ENCODE peak calls at places on chromosomes 6 and 20, in four cellular contexts. I, P, D and S are unnamed samples.
A peak's percentile ranks its signal among the peaks of the same experiment; 100 is the strongest.

GRCh38 chr6:34581561-34581920 is 25.4 kb upstream of the SPDEF start:
- DNase-seq in I (peak; percentile 23), P (no peak), D (no peak), S (no peak)

GRCh38 chr6:31120151-31120915 is at the start of gene CDSN:
- DNase-seq in I (no peak), P (no peak), D (no peak), S (no peak)

GRCh38 chr6:110326609-110327008 is 31.5 kb downstream of the METTL24 start:
- DNase-seq in I (no peak), P (no peak), D (no peak), S (no peak)

GRCh38 chr6:141117869-141118268 is 1014.9 kb upstream of the GJE1 start:
- DNase-seq in I (no peak), P (no peak), D (peak; percentile 50), S (peak; percentile 62)

GRCh38 chr6:150403458-150404245 is 34.8 kb downstream of the IYD start:
- DNase-seq in I (no peak), P (peak; percentile 83), D (peak; percentile 97), S (peak; percentile 96)

GRCh38 chr6:91659881-91660280 is 1073.0 kb upstream of the MAP3K7 start:
- DNase-seq in I (no peak), P (no peak), D (no peak), S (no peak)

GRCh38 chr6:30013296-30013922 is 47.7 kb upstream of the POLR1H start:
- DNase-seq in I (no peak), P (no peak), D (peak; percentile 12), S (peak; percentile 7)

GRCh38 chr20:10337291-10337690 is 96.7 kb downstream of the MKKS start:
- DNase-seq in I (no peak), P (no peak), D (peak; percentile 33), S (no peak)

GRCh38 chr6:22910370-22910769 is 341.0 kb downstream of the HDGFL1 start:
- DNase-seq in I (no peak), P (no peak), D (no peak), S (no peak)

GRCh38 chr6:117890172-117890571 is 16.9 kb upstream of the SLC35F1 start:
- DNase-seq in I (no peak), P (no peak), D (no peak), S (no peak)

GRCh38 chr6:146433881-146434741 is 109.5 kb upstream of the RAB32 start:
- DNase-seq in I (peak; percentile 50), P (no peak), D (peak; percentile 16), S (peak; percentile 22)
- H3K4me3 ChIP-seq in I (peak overlapping the region; percentile 46), P (peak overlapping the region; percentile 21), D (peak overlapping the region; percentile 43), S (peak overlapping the region; percentile 59)

DNA sequence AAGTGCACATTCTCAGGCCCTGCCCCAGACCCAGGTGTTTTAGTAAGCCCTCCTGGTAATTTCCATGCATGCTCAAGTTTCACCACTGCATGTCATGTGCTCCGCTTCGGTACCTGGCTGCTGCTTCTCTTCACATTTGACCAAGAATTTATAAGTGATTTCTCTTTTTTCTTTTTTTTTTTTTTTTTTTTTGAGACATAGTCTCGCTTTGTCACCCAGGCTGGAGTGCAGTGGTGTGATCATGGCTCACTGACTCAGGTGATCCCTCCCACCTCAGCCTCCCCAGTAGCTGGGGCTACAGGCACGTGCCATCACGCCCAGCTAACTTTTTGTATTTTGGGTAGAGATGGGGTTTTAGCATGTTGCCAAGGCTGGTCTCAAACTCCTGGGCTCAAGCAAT is 16.0 kb downstream of the TM9SF4 start:
- DNase-seq in I (no peak), P (no peak), D (no peak), S (no peak)
- H3K4me3 ChIP-seq in I (no peak overlapping the region), P (no peak overlapping the region), D (no peak overlapping the region), S (no peak overlapping the region)

GRCh38 chr20:18728165-18728866 is 85.3 kb upstream of the SCP2D1 start:
- DNase-seq in I (no peak), P (no peak), D (no peak), S (no peak)
- H3K4me3 ChIP-seq in I (no peak overlapping the region), P (no peak overlapping the region), D (no peak overlapping the region), S (no peak overlapping the region)

GRCh38 chr20:6767166-6767535 is 335 bp upstream of the BMP2 start:
- DNase-seq in I (no peak), P (no peak), D (peak; percentile 22), S (no peak)
- H3K4me3 ChIP-seq in I (peak overlapping the region; percentile 84), P (peak overlapping the region; percentile 77), D (peak overlapping the region; percentile 73), S (peak overlapping the region; percentile 86)

GRCh38 chr20:50146732-50147662 is 6.5 kb downstream of the PEDS1 start:
- DNase-seq in I (peak; percentile 69), P (peak; percentile 43), D (no peak), S (peak; percentile 30)

GRCh38 chr20:50142812-50143211 is 10.7 kb downstream of the PEDS1 start:
- DNase-seq in I (no peak), P (no peak), D (no peak), S (no peak)

GRCh38 chr20:50144362-50144761 is 9.2 kb downstream of the PEDS1 start:
- DNase-seq in I (no peak), P (peak; percentile 99), D (peak; percentile 98), S (peak; percentile 99)

GRCh38 chr20:50149481-50150254 is 3.9 kb downstream of the PEDS1 start:
- DNase-seq in I (no peak), P (no peak), D (no peak), S (no peak)

DNA sequence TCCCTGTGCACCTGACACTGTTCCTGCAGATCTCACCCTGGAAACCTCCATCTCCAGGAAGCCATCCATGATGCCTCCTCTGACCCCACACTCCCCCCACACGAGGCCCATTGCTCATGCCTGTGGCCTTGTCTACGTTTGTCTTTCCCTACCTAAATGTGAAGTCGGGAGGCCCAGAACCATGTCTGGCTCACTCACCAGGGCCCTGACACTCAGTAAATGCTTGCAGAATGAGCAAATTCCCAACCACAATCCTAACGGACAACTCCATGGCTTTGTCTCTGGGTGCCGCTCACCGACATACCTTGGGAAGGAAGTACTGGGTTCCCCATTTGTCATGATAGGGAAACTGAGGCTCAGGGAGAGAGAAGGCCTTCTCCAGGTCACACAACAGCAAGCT is 7.3 kb downstream of the PEDS1 start:
- DNase-seq in I (no peak), P (peak; percentile 53), D (no peak), S (no peak)
- H3K4me3 ChIP-seq in I (peak overlapping the region; percentile 26), P (no peak overlapping the region), D (no peak overlapping the region), S (no peak overlapping the region)

GRCh38 chr6:145893586-145893985 is 70.6 kb downstream of the SHPRH start:
- DNase-seq in I (no peak), P (no peak), D (no peak), S (no peak)
- H3K4me3 ChIP-seq in I (no peak overlapping the region), P (no peak overlapping the region), D (no peak overlapping the region), S (no peak overlapping the region)

GRCh38 chr6:2764610-2765165 is 505 bp upstream of the WRNIP1 start:
- DNase-seq in I (peak; percentile 67), P (peak; percentile 70), D (peak; percentile 82), S (peak; percentile 69)

GRCh38 chr6:2763345-2763841 is 1.8 kb upstream of the WRNIP1 start:
- DNase-seq in I (peak; percentile 68), P (no peak), D (no peak), S (no peak)

GRCh38 chr6:2765896-2766766 is 938 bp downstream of the WRNIP1 start:
- DNase-seq in I (peak; percentile 75), P (peak; percentile 30), D (peak; percentile 40), S (peak; percentile 21)

GRCh38 chr6:2765166-2765895 is at the start of gene WRNIP1:
- DNase-seq in I (peak; percentile 99), P (peak; percentile 99), D (peak; percentile 99), S (peak; percentile 99)

DNA sequence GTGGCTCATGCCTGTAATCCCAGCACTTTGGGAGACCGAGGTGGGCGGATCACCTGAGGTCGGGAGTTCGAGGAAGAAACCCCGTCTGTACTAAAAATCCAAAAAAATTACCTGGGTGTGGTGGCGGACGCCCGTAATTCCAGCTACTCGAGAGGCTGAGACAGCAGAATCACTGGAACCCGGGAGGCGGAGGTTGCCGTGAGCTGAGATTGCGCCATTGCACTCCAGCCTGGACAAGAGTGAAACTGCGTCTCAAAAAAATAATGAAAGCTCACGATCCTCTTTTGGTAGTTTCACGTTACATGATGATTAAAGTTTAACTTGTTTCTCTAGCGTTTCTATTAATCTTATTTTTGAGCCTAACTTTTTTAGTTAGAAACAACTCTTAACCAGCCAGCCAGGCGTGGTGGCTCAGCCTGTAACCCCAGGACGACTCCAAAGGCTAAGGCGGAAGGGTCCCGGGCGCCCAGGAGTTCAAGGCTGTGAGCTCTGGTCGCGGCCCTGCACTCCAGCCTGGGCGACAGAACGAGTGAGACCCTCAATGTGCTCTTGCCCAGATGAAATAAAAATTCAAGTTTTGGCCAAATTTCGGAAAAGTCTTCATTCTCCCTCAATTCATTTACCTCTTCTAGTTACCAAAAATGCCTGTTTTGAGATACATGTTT is 1.2 kb upstream of the WRNIP1 start:
- DNase-seq in I (peak; percentile 53), P (no peak), D (no peak), S (no peak)
- H3K4me3 ChIP-seq in I (peak overlapping the region; percentile 62), P (peak overlapping the region; percentile 70), D (peak overlapping the region; percentile 61), S (peak overlapping the region; percentile 73)

GRCh38 chr6:2110504-2110903 is 134.9 kb downstream of the GMDS start:
- DNase-seq in I (no peak), P (peak; percentile 6), D (peak; percentile 77), S (peak; percentile 22)
- H3K4me3 ChIP-seq in I (no peak overlapping the region), P (no peak overlapping the region), D (peak overlapping the region; percentile 3), S (no peak overlapping the region)

GRCh38 chr6:114344216-114344970 is 1.6 kb upstream of the HS3ST5 start:
- DNase-seq in I (no peak), P (no peak), D (no peak), S (no peak)
- H3K4me3 ChIP-seq in I (no peak overlapping the region), P (no peak overlapping the region), D (no peak overlapping the region), S (no peak overlapping the region)

GRCh38 chr6:12114055-12114503 is 102.0 kb downstream of the HIVEP1 start:
- DNase-seq in I (no peak), P (no peak), D (no peak), S (no peak)
- H3K4me3 ChIP-seq in I (no peak overlapping the region), P (no peak overlapping the region), D (no peak overlapping the region), S (no peak overlapping the region)